ENCODE peak calls at places on chromosomes 4 and X, in four cellular contexts. One of them, this sample, is unnamed.

GRCh38 chrX:44228621-44229020 is 114.9 kb downstream of the EFHC2 start:
- DNase-seq in BJ: no peak
- DNase-seq in stomach: no peak
- DNase-seq in Peyer's patch: no peak
- DNase-seq in this sample: no peak

GRCh38 chrX:26651755-26652154 is 435.8 kb downstream of the MAGEB5 start:
- DNase-seq in Peyer's patch: no peak
- DNase-seq in BJ: no peak
- DNase-seq in stomach: no peak
- DNase-seq in this sample: peak

GRCh38 chrX:42495139-42495538 is 282.8 kb downstream of the PPP1R2C start:
- DNase-seq in stomach: no peak
- DNase-seq in BJ: no peak
- DNase-seq in Peyer's patch: peak
- DNase-seq in this sample: no peak

GRCh38 chr4:94887027-94887426 is 129.3 kb downstream of the BMPR1B start:
- DNase-seq in Peyer's patch: no peak
- DNase-seq in BJ: no peak
- DNase-seq in stomach: no peak
- DNase-seq in this sample: no peak

GRCh38 chr4:87017580-87018061 is 82.8 kb downstream of the AFF1 start:
- DNase-seq in Peyer's patch: no peak
- DNase-seq in BJ: peak
- DNase-seq in stomach: no peak
- DNase-seq in this sample: peak

GRCh38 chrX:154541896-154542722 is 4.5 kb downstream of the G6PD start:
- DNase-seq in BJ: peak
- DNase-seq in Peyer's patch: peak
- DNase-seq in stomach: peak
- DNase-seq in this sample: peak

GRCh38 chr4:109990307-109991257 is 77.9 kb downstream of the EGF start:
- DNase-seq in stomach: no peak
- DNase-seq in BJ: no peak
- DNase-seq in Peyer's patch: peak
- DNase-seq in this sample: no peak

GRCh38 chrX:44400588-44400987 is 57.1 kb upstream of the EFHC2 start:
- DNase-seq in stomach: no peak
- DNase-seq in Peyer's patch: no peak
- DNase-seq in BJ: peak
- DNase-seq in this sample: peak

GRCh38 chr4:70670332-70671014 is 4.2 kb upstream of the JCHAIN start:
- DNase-seq in stomach: no peak
- DNase-seq in BJ: peak
- DNase-seq in Peyer's patch: no peak
- DNase-seq in this sample: peak

GRCh38 chr4:85039526-85039925 is 73.0 kb upstream of the WDFY3 start:
- DNase-seq in Peyer's patch: no peak
- DNase-seq in BJ: no peak
- DNase-seq in stomach: no peak
- DNase-seq in this sample: peak

GRCh38 chr4:124183926-124184325 is 528.6 kb downstream of the ANKRD50 start:
- DNase-seq in stomach: no peak
- DNase-seq in BJ: no peak
- DNase-seq in Peyer's patch: no peak
- DNase-seq in this sample: no peak

GRCh38 chr4:139493176-139493575 is 39.3 kb downstream of the RAB33B start:
- DNase-seq in Peyer's patch: no peak
- DNase-seq in BJ: no peak
- DNase-seq in stomach: no peak
- DNase-seq in this sample: no peak

GRCh38 chr4:165872443-165873297 is at the start of gene TLL1:
- DNase-seq in BJ: no peak
- DNase-seq in stomach: no peak
- DNase-seq in Peyer's patch: no peak
- DNase-seq in this sample: peak

GRCh38 chrX:68503830-68504229 is 5.0 kb downstream of the YIPF6 start:
- DNase-seq in BJ: no peak
- DNase-seq in Peyer's patch: no peak
- DNase-seq in stomach: no peak
- DNase-seq in this sample: peak

GRCh38 chrX:758917-759316 is 128.3 kb downstream of the SHOX start:
- DNase-seq in stomach: no peak
- DNase-seq in BJ: no peak
- DNase-seq in Peyer's patch: no peak
- DNase-seq in this sample: no peak

GRCh38 chr4:184962125-184962638 is 56.1 kb upstream of the HELT start:
- DNase-seq in Peyer's patch: no peak
- DNase-seq in stomach: no peak
- DNase-seq in BJ: no peak
- DNase-seq in this sample: no peak

GRCh38 chr4:48162162-48162561 is 28.1 kb upstream of the TXK start:
- DNase-seq in stomach: no peak
- DNase-seq in BJ: no peak
- DNase-seq in Peyer's patch: no peak
- DNase-seq in this sample: peak

GRCh38 chr4:39047691-39048090 is 14.3 kb upstream of the KLHL5 start:
- DNase-seq in stomach: no peak
- DNase-seq in Peyer's patch: no peak
- DNase-seq in BJ: no peak
- DNase-seq in this sample: peak

GRCh38 chr4:186715077-186715476 is 8.6 kb downstream of the FAT1 start:
- DNase-seq in stomach: no peak
- DNase-seq in Peyer's patch: no peak
- DNase-seq in BJ: no peak
- DNase-seq in this sample: no peak

GRCh38 chr4:88585908-88586307 is 6.4 kb upstream of the HERC3 start:
- DNase-seq in Peyer's patch: no peak
- DNase-seq in stomach: no peak
- DNase-seq in BJ: no peak
- DNase-seq in this sample: no peak

GRCh38 chr4:85717847-85718246 is 242.9 kb downstream of the ARHGAP24 start:
- DNase-seq in stomach: no peak
- DNase-seq in Peyer's patch: no peak
- DNase-seq in BJ: no peak
- DNase-seq in this sample: no peak

GRCh38 chrX:153184787-153185186 is 5.7 kb downstream of the MAGEA1 start:
- DNase-seq in BJ: no peak
- DNase-seq in Peyer's patch: no peak
- DNase-seq in stomach: no peak
- DNase-seq in this sample: no peak

GRCh38 chrX:143633530-143634372 is 2.1 kb downstream of the SLITRK4 start:
- DNase-seq in Peyer's patch: no peak
- DNase-seq in BJ: no peak
- DNase-seq in stomach: no peak
- DNase-seq in this sample: peak

GRCh38 chrX:143634701-143635442 is 1.0 kb downstream of the SLITRK4 start:
- DNase-seq in BJ: no peak
- DNase-seq in stomach: no peak
- DNase-seq in Peyer's patch: no peak
- DNase-seq in this sample: peak

GRCh38 chrX:143635915-143636314 is at the start of gene SLITRK4:
- DNase-seq in Peyer's patch: no peak
- DNase-seq in stomach: no peak
- DNase-seq in BJ: no peak
- DNase-seq in this sample: no peak

GRCh38 chrX:143634373-143634685 is 1.6 kb downstream of the SLITRK4 start:
- DNase-seq in stomach: no peak
- DNase-seq in Peyer's patch: no peak
- DNase-seq in BJ: no peak
- DNase-seq in this sample: no peak

DNA sequence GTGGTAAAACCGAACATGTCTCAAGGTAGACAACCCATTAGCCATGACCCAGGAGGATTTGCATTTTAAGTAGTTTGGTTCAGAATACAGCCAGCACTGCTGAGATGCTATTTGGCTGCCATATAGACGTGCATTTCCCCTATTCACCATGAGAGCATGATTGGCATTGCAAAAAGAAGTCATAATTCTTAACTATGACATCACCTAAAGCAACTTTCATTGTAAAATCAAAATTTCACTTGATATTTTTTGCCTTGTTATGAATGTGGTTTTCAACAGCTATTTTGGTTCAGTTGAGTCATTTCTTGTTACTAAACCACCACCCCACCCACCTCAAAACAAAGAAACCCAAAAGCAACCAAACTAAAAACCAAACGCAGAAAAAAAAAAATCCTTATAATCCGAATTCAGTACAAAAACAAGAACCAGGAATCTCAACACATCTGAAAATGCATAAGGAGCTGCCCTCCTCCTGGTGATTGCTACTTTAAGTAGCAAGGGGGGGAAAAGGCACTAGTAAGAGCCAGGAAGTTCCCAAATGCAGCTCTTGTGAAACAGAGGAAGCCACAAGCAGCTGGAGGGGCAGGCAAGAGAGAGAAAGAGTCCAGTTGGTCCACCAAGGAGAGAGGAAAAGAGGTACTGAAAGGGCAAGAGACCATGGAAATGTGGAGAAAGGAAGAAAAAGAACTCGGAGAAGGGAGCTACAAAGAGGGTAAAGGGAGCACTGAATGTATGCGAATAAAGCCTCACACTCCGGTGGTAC is 3.1 kb downstream of the SLITRK4 start:
- DNase-seq in BJ: no peak
- DNase-seq in stomach: no peak
- DNase-seq in Peyer's patch: no peak
- DNase-seq in this sample: peak
- H3K4me3 ChIP-seq in BJ: no peak
- H3K4me3 ChIP-seq in stomach: peak
- H3K4me3 ChIP-seq in Peyer's patch: no peak
- H3K4me3 ChIP-seq in this sample: peak

GRCh38 chr4:26162095-26162494 is 158.7 kb upstream of the RBPJ start:
- DNase-seq in BJ: no peak
- DNase-seq in Peyer's patch: no peak
- DNase-seq in stomach: no peak
- DNase-seq in this sample: no peak

GRCh38 chr4:26163425-26164362 is 157.1 kb upstream of the RBPJ start:
- DNase-seq in Peyer's patch: no peak
- DNase-seq in BJ: no peak
- DNase-seq in stomach: no peak
- DNase-seq in this sample: no peak

GRCh38 chr4:26157541-26157940 is 163.3 kb upstream of the RBPJ start:
- DNase-seq in Peyer's patch: no peak
- DNase-seq in BJ: no peak
- DNase-seq in stomach: no peak
- DNase-seq in this sample: no peak

DNA sequence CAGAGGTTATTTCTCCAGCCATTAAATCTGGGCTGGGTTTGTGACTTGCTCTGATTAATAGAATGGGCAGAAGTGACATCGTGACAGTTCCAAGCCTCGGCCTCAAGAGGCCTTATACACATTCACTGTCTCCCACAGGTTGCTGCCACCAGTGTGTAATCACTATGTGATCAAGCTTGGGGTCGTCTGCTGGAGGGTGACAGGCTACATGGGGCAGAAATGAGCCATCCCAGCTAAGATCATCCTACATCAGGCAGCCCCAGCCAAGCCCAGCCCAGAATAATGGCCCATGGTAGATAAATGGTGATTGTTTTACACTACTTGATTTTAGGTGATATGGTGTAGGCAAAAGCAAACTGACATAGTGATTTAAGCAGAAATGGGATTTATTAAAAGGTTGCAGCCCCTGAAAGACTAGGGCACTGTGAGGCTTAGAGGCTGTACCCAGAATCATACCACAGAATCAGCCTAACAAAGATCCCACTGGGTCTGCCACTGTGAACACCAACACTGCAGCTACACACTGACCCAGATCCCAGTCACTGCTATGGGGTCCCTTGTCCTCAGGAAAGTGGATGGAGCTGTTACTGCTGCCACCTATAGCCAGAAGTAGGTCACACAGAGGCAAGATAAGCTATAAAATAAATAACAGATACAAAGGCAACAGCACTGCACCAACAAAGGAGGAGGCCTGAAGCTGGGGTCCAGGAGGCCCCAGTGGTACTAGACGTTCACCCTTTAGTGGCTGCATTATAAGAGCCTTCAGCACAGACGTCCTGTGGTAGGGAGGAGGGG is 159.6 kb upstream of the RBPJ start:
- DNase-seq in BJ: no peak
- DNase-seq in Peyer's patch: no peak
- DNase-seq in stomach: no peak
- DNase-seq in this sample: no peak
- TF ChIP-seq CTCF in BJ: peak
- TF ChIP-seq CTCF in Peyer's patch: no peak
- TF ChIP-seq CTCF in stomach: no peak
- TF ChIP-seq CTCF in this sample: peak

GRCh38 chr4:169253904-169254303 is 16.9 kb downstream of the SH3RF1 start:
- DNase-seq in Peyer's patch: no peak
- DNase-seq in stomach: no peak
- DNase-seq in BJ: peak
- DNase-seq in this sample: peak

GRCh38 chr4:169256856-169257756 is 13.7 kb downstream of the SH3RF1 start:
- DNase-seq in Peyer's patch: no peak
- DNase-seq in BJ: no peak
- DNase-seq in stomach: no peak
- DNase-seq in this sample: no peak

GRCh38 chr4:169253087-169253675 is 17.6 kb downstream of the SH3RF1 start:
- DNase-seq in Peyer's patch: no peak
- DNase-seq in BJ: no peak
- DNase-seq in stomach: no peak
- DNase-seq in this sample: no peak

GRCh38 chr4:169254546-169254983 is 16.2 kb downstream of the SH3RF1 start:
- DNase-seq in stomach: no peak
- DNase-seq in Peyer's patch: no peak
- DNase-seq in BJ: peak
- DNase-seq in this sample: peak

GRCh38 chr4:169256101-169256612 is 14.6 kb downstream of the SH3RF1 start:
- DNase-seq in stomach: no peak
- DNase-seq in BJ: no peak
- DNase-seq in Peyer's patch: no peak
- DNase-seq in this sample: peak
- H3K4me3 ChIP-seq in stomach: no peak
- H3K4me3 ChIP-seq in BJ: no peak
- H3K4me3 ChIP-seq in Peyer's patch: no peak
- H3K4me3 ChIP-seq in this sample: no peak

GRCh38 chr4:98601719-98602118 is 56.7 kb downstream of the TSPAN5 start:
- DNase-seq in stomach: no peak
- DNase-seq in Peyer's patch: no peak
- DNase-seq in BJ: no peak
- DNase-seq in this sample: no peak
- TF ChIP-seq CTCF in stomach: no peak
- TF ChIP-seq CTCF in Peyer's patch: no peak
- TF ChIP-seq CTCF in BJ: no peak
- TF ChIP-seq CTCF in this sample: peak

This sample was measured in cardiac fibroblast.